ENCODE peak calls at places on chromosomes 7 and 10, in five cellular contexts. One of them, this sample, is unnamed.

GRCh38 chr7:20236043-20236442 is 18.9 kb upstream of the MACC1 start:
- DNase-seq in HepG2: no peak
- DNase-seq in K562: no peak
- DNase-seq in H1: no peak
- DNase-seq in GM12878: no peak
- DNase-seq in this sample: no peak

GRCh38 chr10:58797356-58797755 is 284.7 kb downstream of the BICC1 start:
- DNase-seq in GM12878: no peak
- DNase-seq in K562: no peak
- DNase-seq in HepG2: no peak
- DNase-seq in H1: no peak
- DNase-seq in this sample: no peak

GRCh38 chr10:58950618-58951017 is 225.8 kb upstream of the PHYHIPL start:
- DNase-seq in K562: no peak
- DNase-seq in H1: no peak
- DNase-seq in HepG2: peak
- DNase-seq in GM12878: no peak
- DNase-seq in this sample: peak

GRCh38 chr7:157485361-157485831 is 148.6 kb downstream of the DNAJB6 start:
- DNase-seq in K562: no peak
- DNase-seq in GM12878: no peak
- DNase-seq in HepG2: no peak
- DNase-seq in H1: no peak
- DNase-seq in this sample: no peak

GRCh38 chr10:3400368-3400767 is 227.8 kb upstream of the PITRM1 start:
- DNase-seq in GM12878: no peak
- DNase-seq in HepG2: no peak
- DNase-seq in K562: no peak
- DNase-seq in H1: no peak
- DNase-seq in this sample: no peak

GRCh38 chr10:44968101-44968886 is 8.7 kb downstream of the RASSF4 start:
- DNase-seq in K562: no peak
- DNase-seq in HepG2: no peak
- DNase-seq in H1: no peak
- DNase-seq in GM12878: no peak
- DNase-seq in this sample: no peak

GRCh38 chr10:127535802-127536515 is 13.2 kb upstream of the NPS start:
- DNase-seq in K562: no peak
- DNase-seq in H1: no peak
- DNase-seq in HepG2: no peak
- DNase-seq in GM12878: no peak
- DNase-seq in this sample: no peak

GRCh38 chr7:35030848-35031247 is 6.4 kb downstream of the DPY19L1 start:
- DNase-seq in K562: no peak
- DNase-seq in GM12878: no peak
- DNase-seq in H1: no peak
- DNase-seq in HepG2: no peak
- DNase-seq in this sample: no peak

GRCh38 chr10:7707858-7708622 is 4.9 kb downstream of the ITIH2 start:
- DNase-seq in GM12878: no peak
- DNase-seq in H1: no peak
- DNase-seq in K562: no peak
- DNase-seq in HepG2: no peak
- DNase-seq in this sample: no peak

GRCh38 chr10:46525177-46525823 is 31.2 kb downstream of the GPRIN2 start:
- DNase-seq in HepG2: no peak
- DNase-seq in H1: no peak
- DNase-seq in GM12878: no peak
- DNase-seq in K562: no peak
- DNase-seq in this sample: peak

GRCh38 chr7:137669706-137670105 is 177.1 kb downstream of the DGKI start:
- DNase-seq in H1: no peak
- DNase-seq in GM12878: no peak
- DNase-seq in HepG2: no peak
- DNase-seq in K562: no peak
- DNase-seq in this sample: no peak

GRCh38 chr7:24245362-24245761 is 38.6 kb upstream of the NPY start:
- DNase-seq in HepG2: no peak
- DNase-seq in GM12878: no peak
- DNase-seq in H1: no peak
- DNase-seq in K562: no peak
- DNase-seq in this sample: no peak

GRCh38 chr10:117736655-117737054 is 194.1 kb downstream of the EMX2 start:
- DNase-seq in H1: no peak
- DNase-seq in K562: no peak
- DNase-seq in HepG2: peak
- DNase-seq in GM12878: no peak
- DNase-seq in this sample: peak

GRCh38 chr7:158280467-158281154 is 307.0 kb downstream of the PTPRN2 start:
- DNase-seq in K562: no peak
- DNase-seq in HepG2: no peak
- DNase-seq in GM12878: no peak
- DNase-seq in H1: no peak
- DNase-seq in this sample: no peak

GRCh38 chr7:121313793-121314676 is 14.8 kb upstream of the WNT16 start:
- DNase-seq in K562: no peak
- DNase-seq in HepG2: no peak
- DNase-seq in GM12878: peak
- DNase-seq in H1: no peak
- DNase-seq in this sample: peak

GRCh38 chr10:121450247-121450646 is 148.0 kb downstream of the FGFR2 start:
- DNase-seq in GM12878: no peak
- DNase-seq in H1: no peak
- DNase-seq in HepG2: no peak
- DNase-seq in K562: no peak
- DNase-seq in this sample: no peak

GRCh38 chr10:102735065-102735562 is 8.6 kb upstream of the WBP1L start:
- DNase-seq in K562: peak
- DNase-seq in HepG2: no peak
- DNase-seq in H1: no peak
- DNase-seq in GM12878: no peak
- DNase-seq in this sample: no peak

GRCh38 chr10:127990846-127991542 is 84.1 kb downstream of the PTPRE start:
- DNase-seq in GM12878: no peak
- DNase-seq in K562: no peak
- DNase-seq in H1: no peak
- DNase-seq in HepG2: no peak
- DNase-seq in this sample: peak

GRCh38 chr10:72679838-72680241 is 12.1 kb upstream of the MCU start:
- DNase-seq in K562: no peak
- DNase-seq in H1: no peak
- DNase-seq in HepG2: peak
- DNase-seq in GM12878: no peak
- DNase-seq in this sample: no peak

GRCh38 chr7:25707733-25708132 is 444.3 kb upstream of the NFE2L3 start:
- DNase-seq in GM12878: no peak
- DNase-seq in H1: no peak
- DNase-seq in HepG2: no peak
- DNase-seq in K562: no peak
- DNase-seq in this sample: no peak

GRCh38 chr7:45173596-45174327 is 16.2 kb downstream of the RAMP3 start:
- DNase-seq in H1: no peak
- DNase-seq in K562: no peak
- DNase-seq in GM12878: no peak
- DNase-seq in HepG2: no peak
- DNase-seq in this sample: no peak

GRCh38 chr7:159019111-159019510 is 125.6 kb downstream of the VIPR2 start:
- DNase-seq in K562: no peak
- DNase-seq in H1: no peak
- DNase-seq in GM12878: no peak
- DNase-seq in HepG2: no peak
- DNase-seq in this sample: no peak

GRCh38 chr10:114172776-114173555 is 1.0 kb downstream of the CCDC186 start:
- DNase-seq in HepG2: no peak
- DNase-seq in H1: no peak
- DNase-seq in GM12878: no peak
- DNase-seq in K562: no peak
- DNase-seq in this sample: no peak

GRCh38 chr7:28135760-28136159 is 44.8 kb downstream of the JAZF1 start:
- DNase-seq in GM12878: no peak
- DNase-seq in HepG2: no peak
- DNase-seq in H1: no peak
- DNase-seq in K562: no peak
- DNase-seq in this sample: no peak

GRCh38 chr7:68321776-68322496 is 1276.3 kb upstream of the AUTS2 start:
- DNase-seq in GM12878: no peak
- DNase-seq in HepG2: no peak
- DNase-seq in K562: no peak
- DNase-seq in H1: no peak
- DNase-seq in this sample: no peak
- TF ChIP-seq ZNF274 in GM12878: no peak
- TF ChIP-seq ZNF274 in HepG2: no peak
- TF ChIP-seq ZNF274 in K562: no peak
- TF ChIP-seq ZNF274 in H1: no peak
- TF ChIP-seq ZNF274 in this sample: no peak

DNA sequence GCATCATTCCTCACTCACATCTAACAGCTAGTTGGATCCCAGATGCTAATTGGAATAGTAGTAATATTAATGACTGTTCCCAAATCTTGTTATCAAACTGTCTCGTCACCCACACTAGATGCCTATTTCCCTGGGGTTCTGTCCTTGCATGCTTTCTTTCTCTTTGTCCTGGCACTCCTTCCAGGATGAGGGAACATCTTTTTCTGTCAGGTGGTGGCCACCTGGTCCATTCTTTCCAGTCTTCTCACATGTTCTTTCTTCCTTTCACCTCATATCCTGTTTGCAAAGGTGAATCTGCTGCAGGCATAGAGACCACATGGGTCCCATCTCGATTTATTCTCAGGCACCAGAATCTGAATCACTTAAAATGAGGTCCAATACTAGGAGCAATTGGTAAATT is 126.0 kb downstream of the CHN2 start:
- DNase-seq in HepG2: no peak
- DNase-seq in H1: no peak
- DNase-seq in GM12878: no peak
- DNase-seq in K562: no peak
- DNase-seq in this sample: no peak
- TF ChIP-seq CEBPB in HepG2: no peak
- TF ChIP-seq CEBPB in H1: no peak
- TF ChIP-seq CEBPB in GM12878: no peak
- TF ChIP-seq CEBPB in K562: no peak
- TF ChIP-seq CEBPB in this sample: no peak

DNA sequence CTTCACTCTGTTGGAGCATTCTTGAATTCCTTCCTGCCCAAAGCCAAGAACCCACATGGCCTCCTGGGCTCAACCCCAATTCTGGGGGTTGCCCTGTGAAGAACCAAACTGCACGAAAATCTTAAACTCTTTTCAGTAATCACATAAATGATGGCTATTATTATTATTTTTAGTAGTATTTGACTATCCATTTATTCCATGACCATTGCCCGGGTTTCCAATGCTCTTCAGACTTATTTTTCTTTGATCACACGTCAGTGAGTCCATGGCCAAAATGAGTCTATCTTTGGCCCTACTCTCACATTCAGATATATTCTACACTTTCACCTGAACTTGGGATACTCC is 185.9 kb downstream of the AVL9 start:
- DNase-seq in GM12878: no peak
- DNase-seq in HepG2: no peak
- DNase-seq in H1: no peak
- DNase-seq in K562: no peak
- DNase-seq in this sample: no peak
- H3K4me3 ChIP-seq in GM12878: no peak
- H3K4me3 ChIP-seq in HepG2: no peak
- H3K4me3 ChIP-seq in H1: peak
- H3K4me3 ChIP-seq in K562: no peak
- H3K4me3 ChIP-seq in this sample: no peak

DNA sequence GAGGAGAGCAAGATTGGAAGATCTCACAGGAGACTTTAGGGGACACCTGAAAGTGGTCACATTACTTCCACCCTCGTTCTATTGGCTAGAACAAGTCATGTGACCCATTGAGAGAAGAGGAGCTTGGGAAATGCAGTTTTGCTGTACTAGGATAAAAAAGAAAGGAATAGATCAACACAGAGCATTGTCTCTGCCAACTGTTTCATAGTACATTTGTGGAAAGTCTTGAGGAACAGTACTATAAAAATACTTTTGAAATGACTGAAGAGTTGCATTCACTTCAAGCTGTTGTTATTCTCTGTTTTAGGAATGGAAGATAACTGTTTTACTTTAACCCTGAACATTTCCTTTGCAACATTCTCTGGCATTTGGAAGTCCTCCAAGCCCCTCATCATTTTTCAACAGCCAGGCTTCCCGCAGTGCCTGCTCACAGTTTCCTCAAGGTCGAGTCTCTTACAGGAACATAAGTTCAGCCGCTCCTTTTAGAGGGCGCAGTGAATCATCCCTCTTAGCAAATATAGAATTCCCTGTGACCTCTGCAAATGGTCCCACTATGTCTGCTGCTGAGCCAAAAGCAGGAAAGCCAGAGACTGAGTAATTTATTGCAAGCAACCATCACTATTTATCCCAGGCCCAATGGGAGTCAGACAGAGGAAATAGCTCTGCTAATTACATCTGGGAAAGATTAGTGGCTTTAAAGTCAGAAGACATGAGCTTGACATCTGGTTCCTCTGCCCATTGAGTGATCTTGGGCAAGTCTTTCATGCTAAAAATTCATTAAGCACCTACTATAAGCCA is 40.7 kb downstream of the MRPL32 start:
- DNase-seq in HepG2: peak
- DNase-seq in H1: no peak
- DNase-seq in K562: peak
- DNase-seq in GM12878: no peak
- DNase-seq in this sample: no peak
- TF ChIP-seq ZNF274 in HepG2: no peak
- TF ChIP-seq ZNF274 in H1: no peak
- TF ChIP-seq ZNF274 in K562: no peak
- TF ChIP-seq ZNF274 in GM12878: no peak
- TF ChIP-seq ZNF274 in this sample: no peak

This sample was measured in HCT116.